ENCODE peak calls at places on chromosomes 7 and 10, in five cellular contexts. O is IMR-90; S is OCI-LY7; G is heart right ventricle; Q is CD8-positive, alpha-beta T cell. R is an unnamed sample.

GRCh38 chr7:14332155-14332554 is 342.7 kb upstream of the ETV1 start:
- DNase-seq in O (peak; percentile 10), S (no peak), G (peak; percentile 29), Q (no peak), R (no peak)

GRCh38 chr7:100489824-100490223 is 6.1 kb downstream of the NYAP1 start:
- DNase-seq in O (peak; percentile 96), S (peak; percentile 85), G (no peak), Q (no peak), R (peak; percentile 98)

GRCh38 chr10:110600487-110601101 is 33.1 kb downstream of the SMC3 start:
- DNase-seq in O (peak; percentile 71), S (peak; percentile 82), G (no peak), Q (no peak), R (no peak)

GRCh38 chr10:13950543-13950939 is 363.8 kb downstream of the PRPF18 start:
- DNase-seq in O (no peak), S (no peak), G (no peak), Q (no peak), R (no peak)

GRCh38 chr10:3961082-3961481 is 176.1 kb upstream of the KLF6 start:
- DNase-seq in O (no peak), S (peak; percentile 2), G (no peak), Q (peak; percentile 34), R (no peak)

GRCh38 chr10:114068054-114068707 is 24.5 kb downstream of the ADRB1 start:
- DNase-seq in O (no peak), S (no peak), G (no peak), Q (no peak), R (no peak)

GRCh38 chr10:43843331-43844101 is 194.8 kb upstream of the ZNF32 start:
- DNase-seq in O (peak; percentile 86), S (no peak), G (no peak), Q (no peak), R (no peak)

GRCh38 chr7:32502656-32503189 is 7.4 kb downstream of the AVL9 start:
- DNase-seq in O (no peak), S (no peak), G (no peak), Q (no peak), R (no peak)

GRCh38 chr10:79266543-79267312 is 80.5 kb upstream of the PPIF start:
- DNase-seq in O (peak; percentile 93), S (peak; percentile 45), G (peak; percentile 61), Q (no peak), R (no peak)

GRCh38 chr7:125668321-125668993 is 738.8 kb upstream of the POT1 start:
- DNase-seq in O (no peak), S (no peak), G (no peak), Q (no peak), R (no peak)

DNA sequence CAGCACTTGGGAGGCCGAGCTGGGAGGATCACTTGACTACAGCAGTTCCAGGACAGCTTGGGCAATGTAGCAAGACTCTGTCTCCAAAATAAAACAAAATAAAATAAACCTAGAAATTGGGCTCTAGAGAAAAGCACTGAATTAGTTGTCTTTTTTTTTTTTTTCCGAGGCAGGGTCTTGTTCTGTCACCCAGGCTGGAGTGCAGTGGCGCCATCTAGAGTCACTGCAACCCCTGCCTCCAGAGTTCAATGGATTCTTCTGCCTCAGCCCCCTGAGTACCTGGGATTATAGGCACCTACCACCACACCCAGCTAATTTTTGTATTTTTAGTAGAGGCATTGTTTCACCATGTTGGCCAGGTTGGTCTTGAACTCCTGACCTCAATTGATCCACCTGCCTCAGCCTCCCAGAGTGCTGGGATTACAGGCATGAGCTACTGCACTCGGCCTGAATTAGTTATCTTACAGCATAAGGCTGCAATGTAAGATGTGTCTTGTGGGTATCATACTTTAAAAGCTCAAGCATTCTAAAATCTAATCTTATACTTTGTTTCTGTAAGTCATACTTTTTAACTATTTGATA is 12.8 kb downstream of the MEIG1 start:
- DNase-seq in O (no peak), S (peak; percentile 65), G (no peak), Q (no peak), R (no peak)
- TF ChIP-seq CTCF in O (peak; percentile 39), S (peak; percentile 93), G (peak; percentile 54), Q (peak; percentile 62), R (no peak)

GRCh38 chr10:111986079-111986478 is 197.5 kb downstream of the GPAM start:
- DNase-seq in O (no peak), S (no peak), G (no peak), Q (no peak), R (no peak)

GRCh38 chr10:111993321-111993720 is 190.2 kb downstream of the GPAM start:
- DNase-seq in O (no peak), S (no peak), G (no peak), Q (no peak), R (no peak)

GRCh38 chr10:111993872-111994426 is 189.6 kb downstream of the GPAM start:
- DNase-seq in O (no peak), S (no peak), G (no peak), Q (no peak), R (no peak)

GRCh38 chr10:111990734-111991133 is 192.8 kb downstream of the GPAM start:
- DNase-seq in O (no peak), S (no peak), G (no peak), Q (no peak), R (no peak)

DNA sequence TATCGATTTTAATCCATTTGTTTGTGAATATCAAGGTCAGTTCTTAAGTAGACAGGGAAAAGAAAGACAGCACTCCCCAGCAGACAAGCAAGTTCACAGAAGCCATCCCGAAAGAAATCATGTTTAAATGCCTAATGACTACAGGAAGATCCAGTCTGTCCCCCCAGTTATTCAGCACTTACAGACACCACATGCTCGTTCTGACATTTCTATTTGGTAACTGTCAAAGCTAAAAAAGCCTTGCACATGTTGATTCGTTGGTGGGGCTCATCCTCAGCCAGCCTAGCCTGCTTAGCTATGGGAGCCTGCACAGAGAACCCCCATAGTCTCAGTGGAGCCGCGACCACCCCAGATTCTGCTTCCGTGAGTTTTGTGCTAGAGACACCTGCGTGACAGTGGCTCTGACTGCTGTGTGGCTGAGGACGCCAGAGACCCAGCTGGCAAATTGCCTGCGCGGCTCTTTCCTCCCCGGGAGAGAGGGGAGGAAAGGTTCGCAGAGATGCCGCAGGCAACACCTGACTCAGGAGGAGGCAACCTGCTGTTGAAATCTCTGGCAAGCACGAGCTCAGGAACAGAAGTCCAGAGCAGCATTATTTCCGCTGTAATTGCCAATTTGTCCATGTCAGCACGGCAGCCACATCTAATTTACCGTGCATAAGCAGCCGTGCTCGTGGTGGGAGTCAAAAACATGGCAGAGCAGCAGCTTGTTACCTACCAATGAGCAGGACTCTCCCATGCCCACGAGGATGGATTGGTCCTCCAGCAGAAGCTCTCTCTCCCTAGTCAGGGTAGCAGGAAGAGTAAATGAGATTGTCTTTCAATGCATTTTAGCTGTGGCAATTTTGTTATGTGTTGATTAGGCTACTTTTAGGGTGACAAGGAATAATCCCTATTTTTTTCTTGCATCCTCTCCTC is 194.2 kb downstream of the GPAM start:
- DNase-seq in O (no peak), S (no peak), G (no peak), Q (no peak), R (no peak)
- H3K27ac ChIP-seq in O (no peak overlapping the region), S (no peak overlapping the region), G (no peak overlapping the region), Q (no peak overlapping the region), R (no peak overlapping the region)

DNA sequence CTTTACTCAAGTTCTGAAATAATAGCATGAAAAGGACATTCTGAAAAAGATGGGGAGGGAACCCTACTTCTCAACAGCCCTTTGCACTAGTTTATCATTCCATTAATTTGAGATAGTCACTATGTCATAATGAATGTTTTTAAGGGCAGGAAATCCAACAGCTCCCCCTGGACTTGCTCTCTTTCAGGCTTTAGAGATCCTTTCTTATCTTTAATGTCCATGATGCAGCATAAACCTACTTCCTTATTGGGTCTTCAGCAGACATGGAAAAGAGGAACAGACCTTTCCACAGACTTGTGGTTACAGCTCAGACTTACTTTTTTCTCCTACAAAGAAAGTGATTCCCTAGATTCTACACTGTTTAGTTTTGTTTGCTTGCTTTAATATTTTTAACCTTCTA is 87.3 kb downstream of the IDE start:
- DNase-seq in O (no peak), S (no peak), G (no peak), Q (no peak), R (no peak)
- TF ChIP-seq CTCF in O (no peak), S (no peak), G (no peak), Q (no peak), R (no peak)

DNA sequence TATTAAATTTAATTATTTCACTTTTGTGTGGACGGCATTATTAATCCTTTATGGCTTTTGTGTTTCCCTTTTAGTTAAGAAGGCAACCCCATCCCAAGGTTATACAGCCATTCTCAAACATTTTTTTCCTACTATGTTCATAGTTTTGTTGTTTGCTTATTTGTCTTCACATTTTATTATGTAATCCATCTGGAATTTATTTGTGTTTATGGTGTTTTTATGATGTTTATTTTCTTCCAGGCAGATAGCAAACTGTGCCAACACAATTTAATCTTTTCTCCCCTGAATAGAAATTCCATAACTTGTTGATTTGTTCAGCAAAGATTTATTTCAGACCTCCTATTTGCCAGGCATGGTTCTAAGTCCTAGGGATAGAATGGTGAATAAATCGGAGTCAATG is 42.9 kb downstream of the RAB18 start:
- DNase-seq in O (no peak), S (no peak), G (no peak), Q (no peak), R (no peak)
- H3K27ac ChIP-seq in O (no peak overlapping the region), S (no peak overlapping the region), G (no peak overlapping the region), Q (no peak overlapping the region), R (no peak overlapping the region)

GRCh38 chr10:88291289-88292184 is 291.6 kb downstream of the RNLS start:
- DNase-seq in O (peak; percentile 41), S (peak; percentile 67), G (no peak), Q (no peak), R (no peak)
- TF ChIP-seq CTCF in O (no peak), S (peak; percentile 73), G (no peak), Q (no peak), R (no peak)

GRCh38 chr7:5420841-5421625 is 2.6 kb downstream of the TNRC18 start:
- DNase-seq in O (no peak), S (no peak), G (peak; percentile 48), Q (no peak), R (no peak)

GRCh38 chr7:5420108-5420840 is 3.4 kb downstream of the TNRC18 start:
- DNase-seq in O (no peak), S (no peak), G (peak; percentile 44), Q (no peak), R (peak; percentile 56)

GRCh38 chr7:5421626-5422323 is 1.9 kb downstream of the TNRC18 start:
- DNase-seq in O (peak; percentile 82), S (no peak), G (peak; percentile 45), Q (no peak), R (no peak)

GRCh38 chr7:5417106-5418071 is 6.2 kb downstream of the TNRC18 start:
- DNase-seq in O (peak; percentile 54), S (no peak), G (no peak), Q (no peak), R (no peak)

GRCh38 chr7:5419523-5420107 is 4.0 kb downstream of the TNRC18 start:
- DNase-seq in O (no peak), S (no peak), G (peak; percentile 44), Q (no peak), R (peak; percentile 58)
- H3K27ac ChIP-seq in O (peak overlapping the region; percentile 92), S (no peak overlapping the region), G (peak overlapping the region; percentile 99), Q (no peak overlapping the region), R (peak overlapping the region; percentile 100)

GRCh38 chr7:106964455-106964854 is 80.0 kb upstream of the PRKAR2B start:
- DNase-seq in O (peak; percentile 11), S (no peak), G (no peak), Q (no peak), R (no peak)

GRCh38 chr7:106962751-106963150 is 81.8 kb upstream of the PRKAR2B start:
- DNase-seq in O (no peak), S (peak; percentile 82), G (no peak), Q (no peak), R (no peak)

GRCh38 chr7:106957766-106958165 is 86.7 kb upstream of the PRKAR2B start:
- DNase-seq in O (no peak), S (peak; percentile 20), G (no peak), Q (no peak), R (no peak)

GRCh38 chr7:106959753-106960152 is 84.8 kb upstream of the PRKAR2B start:
- DNase-seq in O (no peak), S (peak; percentile 70), G (no peak), Q (no peak), R (no peak)
- TF ChIP-seq CTCF in O (no peak), S (peak; percentile 71), G (no peak), Q (no peak), R (no peak)